ENCODE peak calls at places on chromosome 17, in six cellular contexts. R is K562, P is GM12878, Z is HCT116, N is SK-N-SH, H is HepG2. C is an unnamed sample.

GRCh38 chr17:49486012-49486641 is 9.0 kb upstream of the NGFR start:
- DNase-seq in H (no peak), R (no peak), N (no peak), P (no peak), Z (no peak), C (peak; percentile 97)

GRCh38 chr17:27650836-27651235 is 19.8 kb downstream of the LGALS9 start:
- DNase-seq in R (no peak), H (no peak), P (no peak), Z (no peak), N (no peak), C (no peak)

GRCh38 chr17:5425826-5426225 is 5.8 kb downstream of the RPAIN start:
- DNase-seq in H (no peak), Z (no peak), N (no peak), P (no peak), R (no peak), C (no peak)

GRCh38 chr17:79779088-79779529 is 1.2 kb downstream of the CBX2 start:
- DNase-seq in Z (no peak), P (no peak), R (peak; percentile 70), H (no peak), N (peak; percentile 73), C (no peak)

GRCh38 chr17:39576187-39576586 is 31.5 kb downstream of the NEUROD2 start:
- DNase-seq in H (peak; percentile 35), R (no peak), Z (peak; percentile 6), P (no peak), N (peak; percentile 87), C (peak; percentile 83)

GRCh38 chr17:47265983-47266541 is 12.4 kb downstream of the ITGB3 start:
- DNase-seq in H (peak; percentile 48), Z (no peak), P (no peak), N (no peak), R (peak; percentile 93), C (no peak)

GRCh38 chr17:42891539-42892152 is 9.0 kb upstream of the G6PC1 start:
- DNase-seq in N (no peak), R (no peak), Z (no peak), H (peak; percentile 63), P (no peak), C (peak; percentile 57)

GRCh38 chr17:71486171-71486740 is 634.6 kb upstream of the SOX9 start:
- DNase-seq in N (no peak), Z (no peak), P (no peak), H (no peak), R (no peak), C (no peak)

GRCh38 chr17:28755486-28755885 is 11.7 kb downstream of the TRAF4 start:
- DNase-seq in R (no peak), P (no peak), H (no peak), Z (no peak), N (no peak), C (no peak)

GRCh38 chr17:64320613-64321553 is 57.8 kb upstream of the TEX2 start:
- DNase-seq in H (peak; percentile 79), P (no peak), N (peak; percentile 88), Z (peak; percentile 90), R (peak; percentile 84), C (peak; percentile 93)

GRCh38 chr17:32783602-32784001 is 93.3 kb downstream of the MYO1D start:
- DNase-seq in H (peak; percentile 47), R (peak; percentile 70), P (peak; percentile 32), Z (peak; percentile 39), N (peak; percentile 49), C (peak; percentile 84)

GRCh38 chr17:42917236-42917603 is 16.6 kb downstream of the G6PC1 start:
- DNase-seq in R (no peak), P (no peak), N (no peak), Z (no peak), H (no peak), C (peak; percentile 84)

GRCh38 chr17:58156839-58157803 is 8.9 kb downstream of the OR4D1 start:
- DNase-seq in Z (no peak), R (peak; percentile 14), N (peak; percentile 85), P (no peak), H (no peak), C (peak; percentile 87)
- TF ChIP-seq POLR2AphosphoS5 in Z (no peak), R (no peak), N (no peak), P (no peak), H (no peak), C (peak; percentile 70)

DNA sequence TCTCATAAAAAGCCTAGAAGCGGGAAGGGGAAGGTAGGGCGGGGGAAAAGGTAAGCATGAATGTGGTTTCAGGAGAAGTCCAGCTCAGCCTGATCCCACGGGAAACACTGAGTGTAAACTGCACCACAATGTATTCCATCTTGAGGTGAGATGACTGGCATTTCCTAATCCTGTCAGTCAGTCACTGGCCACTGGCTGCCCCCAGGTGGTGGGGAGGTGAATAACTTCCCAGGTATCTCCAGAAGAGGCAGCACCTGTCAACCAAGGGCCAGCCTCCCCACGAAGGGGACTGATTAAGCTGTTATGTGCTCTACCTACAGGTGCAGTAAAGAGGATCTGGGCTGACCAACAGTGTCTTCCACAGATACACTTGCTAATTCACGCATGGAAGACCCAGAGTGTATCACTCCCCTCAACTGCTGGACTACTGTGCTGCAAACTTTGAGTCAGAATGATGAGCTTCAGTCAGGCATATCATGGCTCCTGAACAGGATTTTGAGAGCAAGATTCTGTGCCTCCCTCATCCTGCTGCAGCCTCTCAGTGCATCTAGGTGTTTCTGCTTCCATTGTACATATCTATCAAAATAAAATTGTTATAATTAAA is 108.5 kb upstream of the CCL2 start:
- DNase-seq in H (peak; percentile 43), P (no peak), R (peak; percentile 67), N (peak; percentile 64), Z (no peak), C (peak; percentile 88)
- TF ChIP-seq REST in H (no peak), P (no peak), R (no peak), N (no peak), Z (no peak), C (no peak)

GRCh38 chr17:385195-385835 is 32.7 kb upstream of the RPH3AL start:
- DNase-seq in Z (no peak), P (no peak), R (no peak), N (peak; percentile 74), H (no peak), C (peak; percentile 66)

GRCh38 chr17:383771-384621 is 31.4 kb upstream of the RPH3AL start:
- DNase-seq in N (peak; percentile 40), H (no peak), R (no peak), P (no peak), Z (no peak), C (no peak)

GRCh38 chr17:386145-386876 is 33.7 kb upstream of the RPH3AL start:
- DNase-seq in P (no peak), Z (peak; percentile 6), N (peak; percentile 97), R (peak; percentile 69), H (peak; percentile 47), C (peak; percentile 80)

GRCh38 chr17:385836-386144 is 33.2 kb upstream of the RPH3AL start:
- DNase-seq in N (no peak), P (no peak), Z (no peak), R (no peak), H (no peak), C (no peak)

DNA sequence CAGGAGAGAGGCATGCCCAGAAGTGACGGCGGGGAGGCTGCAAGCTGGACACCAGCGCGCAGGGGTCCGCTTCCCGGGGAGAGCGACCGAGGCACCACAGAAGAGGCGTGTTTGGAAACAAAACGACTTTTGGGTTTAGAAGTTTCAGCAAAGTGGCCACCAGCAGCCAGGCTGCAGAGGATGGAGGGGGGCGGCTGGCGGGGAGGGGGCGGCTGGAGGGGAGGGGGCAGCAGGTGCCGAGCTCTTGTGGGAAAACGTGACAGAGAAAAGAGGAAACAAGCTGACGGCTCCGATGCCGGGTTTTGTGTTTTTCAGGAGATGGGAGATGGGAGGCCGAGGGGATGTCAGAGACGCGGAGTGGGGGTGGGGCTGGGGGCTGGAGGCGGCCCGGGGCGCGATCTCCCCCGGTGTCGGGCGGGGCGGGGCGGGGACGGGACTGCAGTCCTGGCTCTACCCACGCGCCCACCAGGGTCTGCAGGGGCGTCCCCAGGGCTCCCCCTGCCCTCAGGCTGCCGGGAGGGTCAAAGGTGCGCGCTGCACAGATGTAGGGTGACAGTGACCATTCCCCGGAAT is 32.1 kb upstream of the RPH3AL start:
- DNase-seq in N (no peak), H (no peak), R (no peak), P (no peak), Z (no peak), C (peak; percentile 54)
- H2AFZ ChIP-seq in N (no peak overlapping the region), H (no peak overlapping the region), R (no peak overlapping the region), P (no peak overlapping the region), Z (no peak overlapping the region), C (no peak overlapping the region)

DNA sequence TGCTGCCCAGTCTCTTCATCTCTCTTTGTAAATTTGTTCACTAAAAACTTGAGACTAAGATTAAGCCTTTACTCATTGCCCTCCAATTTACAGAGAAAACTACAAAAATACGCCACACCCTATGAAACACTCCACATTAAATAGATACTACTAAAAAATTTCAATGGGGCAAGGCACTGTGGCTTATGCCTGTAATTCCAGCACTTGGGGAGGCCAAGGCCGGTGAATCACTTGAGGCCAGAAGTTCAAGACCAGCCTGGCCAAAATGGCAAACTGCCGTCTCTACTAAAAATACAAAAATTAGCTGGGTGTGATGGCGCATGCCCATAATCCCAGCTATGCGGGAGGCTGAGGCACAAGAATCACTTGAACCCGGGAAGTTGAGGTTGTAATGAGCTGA is 3.8 kb downstream of the UBE2O start:
- DNase-seq in P (no peak), H (no peak), N (no peak), R (no peak), Z (no peak), C (no peak)
- TF ChIP-seq POLR2AphosphoS5 in P (no peak), H (no peak), N (no peak), R (no peak), Z (no peak), C (no peak)

GRCh38 chr17:56119191-56119590 is 34.1 kb upstream of the ANKFN1 start:
- DNase-seq in Z (no peak), P (no peak), N (no peak), H (no peak), R (no peak), C (no peak)
- TF ChIP-seq REST in Z (no peak), P (no peak), N (no peak), H (no peak), R (no peak), C (no peak)

GRCh38 chr17:45386180-45386579 is 46.5 kb downstream of the ARHGAP27 start:
- DNase-seq in R (no peak), P (no peak), H (no peak), Z (no peak), N (no peak), C (no peak)

GRCh38 chr17:45382982-45383381 is 49.7 kb downstream of the ARHGAP27 start:
- DNase-seq in Z (no peak), N (no peak), P (no peak), H (no peak), R (no peak), C (no peak)

GRCh38 chr17:45384047-45384799 is 48.4 kb downstream of the ARHGAP27 start:
- DNase-seq in R (peak; percentile 34), H (no peak), P (no peak), Z (no peak), N (no peak), C (no peak)

GRCh38 chr17:45385331-45385997 is 47.2 kb downstream of the ARHGAP27 start:
- DNase-seq in P (peak; percentile 56), R (peak; percentile 92), H (peak; percentile 73), N (peak; percentile 87), Z (peak; percentile 87), C (peak; percentile 96)

DNA sequence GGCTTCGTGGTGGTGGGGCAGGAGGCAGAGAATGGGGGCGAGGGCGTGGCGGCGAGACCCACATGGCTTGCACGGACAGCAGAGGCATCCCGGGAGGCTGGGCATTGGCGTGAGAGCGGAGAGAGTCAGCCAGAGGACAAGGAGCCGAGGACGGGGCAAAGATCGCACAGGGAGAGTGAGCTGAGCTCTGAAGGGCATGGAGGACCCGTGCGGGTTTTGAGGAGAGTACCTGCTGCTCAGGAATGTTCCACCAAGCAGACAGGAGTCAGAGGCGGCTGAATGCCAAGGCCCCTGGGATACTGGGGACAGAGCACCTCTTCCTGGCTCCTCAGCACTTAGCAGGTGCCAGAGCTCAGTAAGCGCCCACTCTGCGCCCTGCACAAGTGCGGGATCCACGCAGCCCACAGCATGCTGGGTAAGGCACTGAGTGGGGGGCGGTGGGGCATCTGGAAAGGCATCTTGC is 47.8 kb downstream of the ARHGAP27 start:
- DNase-seq in Z (no peak), N (no peak), H (no peak), P (no peak), R (no peak), C (peak; percentile 37)
- H2AFZ ChIP-seq in Z (no peak overlapping the region), N (no peak overlapping the region), H (no peak overlapping the region), P (no peak overlapping the region), R (no peak overlapping the region), C (peak overlapping the region; percentile 63)